ENCODE peak calls at places on chromosomes 4 and X, in ten cellular contexts. W is epithelial cell of proximal tubule, U is tibial artery, Y is GM20000, E is fibroblast of mammary gland, M is PC-9, G is AG09309, T is heart left ventricle, J is thyroid gland, L is nephron progenitor cell. Z is an unnamed sample.

GRCh38 chr4:185566425-185566824 is 31.1 kb upstream of the PDLIM3 start:
- DNase-seq in W (no peak), U (no peak), Y (peak), E (no peak), M (no peak), G (no peak), T (peak), J (no peak), L (no peak), Z (no peak)

GRCh38 chrX:2584216-2584615 is 83.4 kb upstream of the DHRSX start:
- DNase-seq in W (no peak), U (no peak), Y (peak), E (no peak), M (no peak), G (no peak), T (no peak), J (no peak), L (peak), Z (peak)

GRCh38 chr4:169621754-169622481 is 1.5 kb downstream of the CLCN3 start:
- DNase-seq in W (no peak), U (no peak), Y (no peak), E (peak), M (peak), G (no peak), T (no peak), J (no peak), L (no peak), Z (no peak)

GRCh38 chrX:124211312-124211942 is 121.0 kb upstream of the TEX13D start:
- DNase-seq in W (peak), U (no peak), Y (peak), E (peak), M (no peak), G (no peak), T (no peak), J (no peak), L (no peak), Z (no peak)

GRCh38 chr4:85787133-85787532 is 312.2 kb downstream of the ARHGAP24 start:
- DNase-seq in W (no peak), U (no peak), Y (no peak), E (peak), M (peak), G (no peak), T (no peak), J (no peak), L (no peak), Z (no peak)

GRCh38 chrX:14501312-14501711 is 28.0 kb upstream of the GLRA2 start:
- DNase-seq in W (no peak), U (no peak), Y (no peak), E (no peak), M (no peak), G (no peak), T (no peak), J (peak), L (no peak), Z (no peak)

GRCh38 chrX:132266583-132267355 is 47.5 kb upstream of the RAP2C start:
- DNase-seq in W (no peak), U (no peak), Y (peak), E (peak), M (peak), G (no peak), T (no peak), J (no peak), L (no peak), Z (no peak)

GRCh38 chrX:151801980-151802379 is 67.4 kb downstream of the CNGA2 start:
- DNase-seq in W (no peak), U (no peak), Y (no peak), E (peak), M (peak), G (no peak), T (no peak), J (no peak), L (no peak), Z (no peak)

GRCh38 chrX:41090568-41091238 is 5.5 kb downstream of the USP9X start:
- DNase-seq in W (no peak), U (no peak), Y (no peak), E (no peak), M (no peak), G (no peak), T (no peak), J (no peak), L (no peak), Z (no peak)

GRCh38 chrX:153926863-153927685 is 1.0 kb upstream of the ARHGAP4 start:
- DNase-seq in W (no peak), U (peak), Y (peak), E (peak), M (no peak), G (no peak), T (peak), J (no peak), L (no peak), Z (no peak)

GRCh38 chrX:154732421-154733071 is 18.3 kb downstream of the GAB3 start:
- DNase-seq in W (no peak), U (no peak), Y (no peak), E (peak), M (peak), G (no peak), T (no peak), J (no peak), L (no peak), Z (no peak)

GRCh38 chr4:148442830-148443549 is 776 bp upstream of the NR3C2 start:
- DNase-seq in W (no peak), U (peak), Y (peak), E (no peak), M (no peak), G (no peak), T (no peak), J (peak), L (no peak), Z (no peak)

GRCh38 chrX:72060196-72060974 is 71.3 kb downstream of the RTL5 start:
- DNase-seq in W (no peak), U (peak), Y (no peak), E (no peak), M (no peak), G (no peak), T (no peak), J (no peak), L (peak), Z (peak)

GRCh38 chr4:36310793-36311192 is 29.4 kb downstream of the DTHD1 start:
- DNase-seq in W (no peak), U (peak), Y (no peak), E (no peak), M (no peak), G (no peak), T (peak), J (no peak), L (no peak), Z (no peak)

GRCh38 chrX:132636080-132636479 is 147.2 kb upstream of the MBNL3 start:
- DNase-seq in W (no peak), U (no peak), Y (no peak), E (peak), M (peak), G (no peak), T (no peak), J (no peak), L (no peak), Z (no peak)

GRCh38 chrX:38110231-38110630 is 103.9 kb downstream of the SYTL5 start:
- DNase-seq in W (no peak), U (no peak), Y (no peak), E (peak), M (no peak), G (no peak), T (no peak), J (no peak), L (no peak), Z (no peak)

GRCh38 chrX:75131973-75132627 is 24.0 kb downstream of the ABCB7 start:
- DNase-seq in W (no peak), U (no peak), Y (no peak), E (no peak), M (no peak), G (no peak), T (no peak), J (no peak), L (no peak), Z (peak)

GRCh38 chrX:123673813-123674212 is 59.0 kb downstream of the THOC2 start:
- DNase-seq in W (no peak), U (no peak), Y (no peak), E (no peak), M (no peak), G (no peak), T (no peak), J (no peak), L (no peak), Z (no peak)

GRCh38 chr4:177937051-177937450 is 494.8 kb upstream of the AGA start:
- DNase-seq in W (no peak), U (no peak), Y (no peak), E (no peak), M (no peak), G (no peak), T (no peak), J (no peak), L (no peak), Z (no peak)

GRCh38 chr4:82398263-82398662 is 24.5 kb upstream of the HNRNPD start:
- DNase-seq in W (no peak), U (no peak), Y (no peak), E (no peak), M (no peak), G (no peak), T (no peak), J (peak), L (no peak), Z (no peak)

GRCh38 chrX:135977611-135978010 is 3.8 kb upstream of the MMGT1 start:
- DNase-seq in W (no peak), U (no peak), Y (no peak), E (peak), M (peak), G (peak), T (no peak), J (no peak), L (no peak), Z (no peak)

GRCh38 chr4:1049591-1049905 is 38.1 kb downstream of the FGFRL1 start:
- DNase-seq in W (no peak), U (no peak), Y (no peak), E (no peak), M (no peak), G (no peak), T (peak), J (peak), L (no peak), Z (no peak)

GRCh38 chrX:151871244-151871643 is 41.4 kb upstream of the MAGEA4 start:
- DNase-seq in W (no peak), U (peak), Y (no peak), E (peak), M (peak), G (peak), T (no peak), J (no peak), L (no peak), Z (no peak)

GRCh38 chr4:153764611-153765368 is 5.0 kb upstream of the RNF175 start:
- DNase-seq in W (peak), U (no peak), Y (no peak), E (no peak), M (no peak), G (no peak), T (no peak), J (no peak), L (no peak), Z (no peak)

GRCh38 chr4:14180983-14181601 is 553.6 kb upstream of the BOD1L1 start:
- DNase-seq in W (no peak), U (no peak), Y (no peak), E (no peak), M (peak), G (no peak), T (no peak), J (no peak), L (no peak), Z (no peak)

GRCh38 chr4:28373601-28374000 is 1513.0 kb downstream of the STIM2 start:
- DNase-seq in W (no peak), U (no peak), Y (no peak), E (peak), M (no peak), G (no peak), T (no peak), J (no peak), L (no peak), Z (no peak)

GRCh38 chr4:1511441-1512041 is 105.3 kb upstream of the NKX1-1 start:
- DNase-seq in W (no peak), U (peak), Y (no peak), E (peak), M (no peak), G (no peak), T (no peak), J (peak), L (no peak), Z (no peak)

GRCh38 chrX:2397229-2397628 is 103.5 kb downstream of the DHRSX start:
- DNase-seq in W (no peak), U (no peak), Y (no peak), E (no peak), M (no peak), G (no peak), T (no peak), J (no peak), L (no peak), Z (no peak)

GRCh38 chr4:94472056-94472826 is 20.5 kb downstream of the PDLIM5 start:
- DNase-seq in W (no peak), U (no peak), Y (no peak), E (peak), M (peak), G (peak), T (no peak), J (no peak), L (no peak), Z (no peak)

GRCh38 chr4:118175506-118175905 is 141.2 kb downstream of the NDST3 start:
- DNase-seq in W (no peak), U (no peak), Y (no peak), E (no peak), M (no peak), G (no peak), T (no peak), J (no peak), L (no peak), Z (no peak)

GRCh38 chr4:41160856-41161255 is 53.5 kb downstream of the APBB2 start:
- DNase-seq in W (no peak), U (no peak), Y (no peak), E (peak), M (no peak), G (no peak), T (no peak), J (no peak), L (no peak), Z (no peak)

GRCh38 chr4:142781114-142781513 is 65.0 kb downstream of the INPP4B start:
- DNase-seq in W (no peak), U (no peak), Y (no peak), E (peak), M (no peak), G (no peak), T (no peak), J (no peak), L (no peak), Z (no peak)

GRCh38 chr4:6263541-6264540 is 5.8 kb upstream of the WFS1 start:
- DNase-seq in W (no peak), U (no peak), Y (peak), E (peak), M (no peak), G (peak), T (peak), J (peak), L (peak), Z (no peak)

GRCh38 chr4:122458625-122459024 is 2.1 kb upstream of the IL2 start:
- DNase-seq in W (no peak), U (no peak), Y (peak), E (peak), M (peak), G (no peak), T (no peak), J (peak), L (no peak), Z (no peak)

GRCh38 chr4:108068422-108068821 is 78.7 kb downstream of the HADH start:
- DNase-seq in W (no peak), U (no peak), Y (no peak), E (peak), M (no peak), G (peak), T (no peak), J (no peak), L (no peak), Z (no peak)

GRCh38 chr4:45527160-45527559 is 596.7 kb downstream of the GABRG1 start:
- DNase-seq in W (no peak), U (no peak), Y (no peak), E (no peak), M (no peak), G (no peak), T (no peak), J (no peak), L (no peak), Z (no peak)

GRCh38 chr4:125666635-125667034 is 351.9 kb downstream of the FAT4 start:
- DNase-seq in W (no peak), U (no peak), Y (no peak), E (no peak), M (no peak), G (no peak), T (no peak), J (no peak), L (no peak), Z (no peak)

DNA sequence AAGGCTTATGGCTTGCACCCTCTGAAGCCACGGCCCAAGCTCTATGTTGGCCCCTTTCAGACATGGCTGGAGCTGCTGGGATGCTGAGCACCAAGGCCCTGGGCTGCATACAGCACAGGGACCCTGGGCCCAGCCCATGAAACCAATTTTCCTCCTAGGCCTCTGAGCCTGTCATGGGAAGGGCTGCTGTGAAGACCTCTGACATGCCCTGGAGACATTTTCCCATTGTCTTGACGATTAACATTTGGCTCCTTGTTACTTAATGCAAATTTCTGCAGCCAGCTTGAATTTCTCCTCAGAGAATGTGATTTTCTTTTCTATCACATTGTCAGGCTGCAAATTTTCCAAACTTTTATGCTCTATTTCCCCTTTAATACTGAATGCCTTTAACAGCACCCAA is 844.7 kb downstream of the PCDH18 start:
- DNase-seq in W (no peak), U (no peak), Y (no peak), E (no peak), M (no peak), G (no peak), T (no peak), J (no peak), L (no peak), Z (no peak)
- TF ChIP-seq CTCF in W (no peak), U (no peak), Y (no peak), E (no peak), M (no peak), G (no peak), T (no peak), J (no peak), L (no peak), Z (no peak)

GRCh38 chr4:76726141-76726540 is 171.8 kb downstream of the SOWAHB start:
- DNase-seq in W (no peak), U (no peak), Y (no peak), E (no peak), M (no peak), G (no peak), T (no peak), J (no peak), L (no peak), Z (no peak)

GRCh38 chr4:76723916-76724315 is 174.0 kb downstream of the SOWAHB start:
- DNase-seq in W (no peak), U (no peak), Y (no peak), E (peak), M (peak), G (peak), T (no peak), J (no peak), L (no peak), Z (no peak)

GRCh38 chr4:76725039-76725438 is 172.9 kb downstream of the SOWAHB start:
- DNase-seq in W (no peak), U (no peak), Y (no peak), E (no peak), M (no peak), G (no peak), T (no peak), J (no peak), L (no peak), Z (no peak)

GRCh38 chr4:76726631-76727030 is 171.3 kb downstream of the SOWAHB start:
- DNase-seq in W (no peak), U (no peak), Y (no peak), E (no peak), M (no peak), G (no peak), T (no peak), J (no peak), L (no peak), Z (no peak)

DNA sequence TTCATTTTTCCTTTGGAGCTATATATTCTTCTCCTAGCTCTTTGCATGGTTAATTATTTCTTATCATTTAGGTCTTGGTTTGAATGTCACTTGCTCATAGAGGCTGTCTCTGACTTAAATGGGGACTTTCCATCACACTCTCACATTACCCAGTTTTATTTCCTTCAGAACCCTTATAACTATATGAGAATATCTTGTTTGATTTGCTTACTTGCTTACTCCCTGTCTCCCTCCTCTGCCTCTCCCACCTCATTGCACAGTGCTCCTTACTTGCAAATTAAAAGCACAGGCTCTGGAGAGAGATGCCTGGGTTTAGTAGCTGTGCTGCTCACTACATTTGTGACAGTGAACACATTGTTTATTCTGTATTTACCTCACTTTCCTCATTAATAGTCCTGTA is 174.6 kb downstream of the SOWAHB start:
- DNase-seq in W (no peak), U (no peak), Y (no peak), E (peak), M (no peak), G (no peak), T (no peak), J (no peak), L (no peak), Z (no peak)
- TF ChIP-seq CTCF in W (peak), U (no peak), Y (no peak), E (peak), M (no peak), G (peak), T (no peak), J (no peak), L (no peak), Z (peak)

GRCh38 chrX:12441376-12442128 is 303.3 kb downstream of the FRMPD4 start:
- DNase-seq in W (no peak), U (no peak), Y (no peak), E (peak), M (no peak), G (peak), T (no peak), J (no peak), L (no peak), Z (no peak)
- TF ChIP-seq CTCF in W (no peak), U (no peak), Y (no peak), E (peak), M (no peak), G (peak), T (no peak), J (no peak), L (no peak), Z (no peak)

DNA sequence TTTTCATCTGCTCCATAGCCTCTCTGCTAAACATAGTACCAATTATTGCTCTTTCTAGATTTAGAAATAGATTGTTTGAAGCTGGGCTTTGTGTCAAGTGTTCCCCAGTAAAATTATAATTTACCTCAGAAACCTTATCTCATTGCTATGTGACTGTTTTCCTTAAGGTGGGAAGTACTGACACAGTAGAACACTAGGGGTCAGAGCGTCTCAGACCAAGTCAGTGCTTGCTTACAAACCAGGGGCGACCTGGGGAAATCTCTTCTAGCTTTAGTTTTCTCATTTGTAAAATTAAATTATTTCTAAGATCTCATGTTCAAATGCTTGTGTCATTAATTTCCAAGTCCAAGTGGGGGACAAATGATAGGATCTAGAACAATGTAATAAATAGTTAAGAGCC is 360.4 kb downstream of the RAPGEF2 start:
- DNase-seq in W (no peak), U (no peak), Y (no peak), E (no peak), M (no peak), G (no peak), T (no peak), J (no peak), L (no peak), Z (no peak)
- TF ChIP-seq CTCF in W (peak), U (no peak), Y (no peak), E (no peak), M (no peak), G (no peak), T (no peak), J (no peak), L (no peak), Z (no peak)

GRCh38 chrX:140918398-140919043 is 83.9 kb upstream of the SPANXB1 start:
- DNase-seq in W (peak), U (no peak), Y (peak), E (peak), M (peak), G (peak), T (no peak), J (peak), L (peak), Z (peak)
- TF ChIP-seq CTCF in W (peak), U (peak), Y (no peak), E (peak), M (peak), G (peak), T (no peak), J (peak), L (peak), Z (peak)

DNA sequence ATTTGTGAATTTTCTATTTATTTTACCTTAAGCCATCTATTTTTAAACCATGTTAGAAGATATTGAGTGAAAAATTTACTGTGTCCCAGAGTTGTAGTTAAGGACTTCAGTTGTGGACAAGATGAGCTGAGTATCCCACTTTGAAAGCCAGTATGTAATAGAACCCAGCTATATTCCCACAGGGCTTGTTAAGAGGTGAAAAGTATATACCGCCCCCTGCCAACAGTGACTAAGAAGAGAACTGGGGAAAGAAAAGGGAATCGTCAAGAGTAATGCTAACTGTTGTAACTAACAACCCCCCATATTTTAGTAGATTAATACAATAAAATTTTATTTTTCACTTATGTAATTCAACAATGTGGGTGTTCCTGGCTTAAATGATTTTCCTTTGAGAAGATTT is 250.3 kb upstream of the GIMD1 start:
- DNase-seq in W (no peak), U (no peak), Y (no peak), E (peak), M (no peak), G (no peak), T (no peak), J (no peak), L (peak), Z (no peak)
- TF ChIP-seq CTCF in W (peak), U (no peak), Y (no peak), E (peak), M (no peak), G (no peak), T (no peak), J (no peak), L (no peak), Z (no peak)

Z was measured in neural crest cell.